ENCODE peak calls at places on chromosomes 3 and 15, in four cellular contexts. Q, W, R and O are unnamed samples.

GRCh38 chr15:69980311-69981059 is 117.2 kb downstream of the TLE3 start:
- DNase-seq in W (no peak), R (no peak), Q (peak), O (no peak)

GRCh38 chr3:37183375-37183831 is 9.0 kb upstream of the LRRFIP2 start:
- DNase-seq in Q (no peak), W (peak), R (peak), O (no peak)

GRCh38 chr15:36757189-36757814 is 177.9 kb downstream of the CDIN1 start:
- DNase-seq in W (no peak), Q (no peak), R (peak), O (no peak)

GRCh38 chr15:94053626-94054025 is 177.7 kb upstream of the MCTP2 start:
- DNase-seq in R (no peak), Q (no peak), W (no peak), O (no peak)

GRCh38 chr3:65411367-65411766 is 627.4 kb downstream of the MAGI1 start:
- DNase-seq in W (no peak), R (no peak), Q (no peak), O (no peak)

GRCh38 chr15:79970921-79971434 is at the start of gene BCL2A1:
- DNase-seq in R (peak), Q (peak), W (peak), O (peak)

GRCh38 chr3:73508330-73508954 is 116.3 kb downstream of the PDZRN3 start:
- DNase-seq in R (peak), W (peak), Q (peak), O (no peak)

GRCh38 chr3:100467133-100467532 is 25.3 kb upstream of the TMEM45A start:
- DNase-seq in Q (no peak), W (no peak), R (no peak), O (no peak)

GRCh38 chr3:195129644-195130492 is 141.1 kb downstream of the XXYLT1 start:
- DNase-seq in W (no peak), Q (no peak), R (peak), O (no peak)

GRCh38 chr3:53938645-53939044 is 47.0 kb upstream of the SELENOK start:
- DNase-seq in W (peak), Q (peak), R (peak), O (peak)

GRCh38 chr3:193743702-193744047 is 150.7 kb downstream of the OPA1 start:
- DNase-seq in Q (no peak), R (peak), W (peak), O (no peak)

GRCh38 chr15:63439536-63440264 is 58.1 kb upstream of the CA12 start:
- DNase-seq in R (peak), W (no peak), Q (no peak), O (no peak)

GRCh38 chr3:45760878-45761711 is 35.2 kb downstream of the SLC6A20 start:
- DNase-seq in R (peak), W (peak), Q (peak), O (peak)

GRCh38 chr3:196220587-196220986 is 4.3 kb downstream of the SLC51A start:
- DNase-seq in Q (peak), W (no peak), R (peak), O (no peak)
- H3K4me3 ChIP-seq in Q (no peak), W (no peak), R (no peak), O (no peak)

GRCh38 chr3:57161131-57161538 is 4.0 kb downstream of the IL17RD start:
- DNase-seq in R (no peak), Q (no peak), W (no peak), O (no peak)
- H3K4me3 ChIP-seq in R (no peak), Q (no peak), W (no peak), O (no peak)

GRCh38 chr15:26081758-26082068 is 218.6 kb upstream of the ATP10A start:
- DNase-seq in R (no peak), Q (no peak), W (no peak), O (no peak)
- H3K4me3 ChIP-seq in R (no peak), Q (peak), W (peak), O (no peak)

DNA sequence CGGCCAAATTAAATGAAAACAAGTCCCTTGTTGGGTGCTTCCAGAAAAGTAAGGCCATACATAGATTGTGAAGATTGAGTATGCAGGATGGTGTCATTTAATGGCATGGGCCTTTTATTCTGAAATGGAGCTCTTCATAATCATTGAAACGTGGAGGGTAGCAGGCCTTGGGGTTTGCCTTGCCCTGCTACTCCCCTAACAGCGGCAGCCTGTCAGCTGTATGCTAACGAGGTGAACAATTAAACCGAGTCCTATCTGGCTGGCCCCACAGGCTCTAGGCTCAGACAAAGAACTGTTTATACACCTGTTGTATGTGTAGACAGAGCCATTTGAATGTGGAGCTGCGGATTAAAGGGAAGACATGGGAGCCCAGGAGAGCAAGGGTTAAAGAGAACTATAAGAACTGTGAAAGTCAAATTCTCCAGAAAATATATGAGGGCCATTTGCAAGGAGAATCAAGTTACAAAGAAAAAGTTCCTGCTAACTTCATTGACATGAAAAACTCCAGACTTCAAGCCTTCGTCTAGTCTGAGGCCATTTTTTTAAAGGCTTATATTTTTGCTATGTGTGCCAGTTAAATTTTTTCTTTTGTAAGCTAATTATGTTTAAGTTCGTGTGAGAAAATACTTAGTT is 116.7 kb upstream of the CGNL1 start:
- DNase-seq in R (no peak), Q (no peak), W (no peak), O (no peak)
- H3K4me3 ChIP-seq in R (no peak), Q (no peak), W (no peak), O (no peak)

GRCh38 chr3:52126500-52126899 is 27.7 kb downstream of the POC1A start:
- DNase-seq in Q (no peak), R (no peak), W (no peak), O (no peak)

GRCh38 chr3:52124766-52125165 is 29.5 kb downstream of the POC1A start:
- DNase-seq in Q (no peak), W (no peak), R (no peak), O (no peak)

GRCh38 chr3:52128118-52128683 is 26.0 kb downstream of the POC1A start:
- DNase-seq in R (peak), Q (no peak), W (peak), O (no peak)

GRCh38 chr3:52124126-52124525 is 30.1 kb downstream of the POC1A start:
- DNase-seq in W (no peak), R (no peak), Q (no peak), O (no peak)

DNA sequence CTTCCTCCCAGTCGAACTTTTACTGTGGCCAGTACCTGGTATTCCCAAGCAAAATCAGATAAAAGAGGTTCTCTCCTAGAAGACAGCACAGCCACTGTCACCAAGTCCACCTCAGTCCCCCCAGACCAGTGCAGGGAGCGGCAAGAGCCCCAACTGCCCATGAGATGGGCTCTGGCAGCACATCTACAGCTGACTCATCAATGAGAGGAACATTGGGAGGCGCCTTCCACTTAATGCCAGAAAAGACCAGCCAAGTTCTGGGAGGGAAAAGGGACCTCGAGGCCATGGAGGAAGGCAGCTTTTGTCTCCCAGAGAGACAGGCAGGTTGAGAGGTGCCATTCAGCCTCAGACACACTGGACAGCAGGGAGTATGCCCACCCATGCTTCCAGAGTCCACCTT is 28.2 kb downstream of the POC1A start:
- DNase-seq in Q (no peak), R (no peak), W (no peak), O (no peak)
- H3K4me3 ChIP-seq in Q (no peak), R (no peak), W (no peak), O (no peak)

DNA sequence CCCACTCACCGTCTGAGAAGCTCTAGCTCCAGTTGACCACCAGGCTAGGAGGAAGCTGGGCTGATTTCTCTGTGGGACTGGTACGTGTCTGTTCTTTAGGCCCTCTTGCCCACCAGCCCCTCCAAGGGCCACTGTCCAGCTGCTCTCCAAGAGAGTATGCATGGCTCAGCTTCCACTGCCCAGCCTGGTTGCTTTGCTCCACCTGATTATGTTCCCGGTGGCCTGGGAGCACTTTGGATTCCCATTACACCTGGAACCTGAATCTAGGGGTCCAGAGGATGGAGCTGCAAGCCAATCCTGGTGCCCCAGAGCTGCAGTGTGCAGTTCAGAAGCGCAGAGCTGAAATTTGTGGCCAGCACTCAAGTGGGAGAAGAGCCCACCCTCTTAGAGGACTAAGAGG is 402.1 kb upstream of the CNTN6 start:
- DNase-seq in Q (no peak), R (no peak), W (no peak), O (no peak)
- H3K4me3 ChIP-seq in Q (no peak), R (no peak), W (no peak), O (no peak)

GRCh38 chr15:75151214-75152128 is 50.2 kb upstream of the C15orf39 start:
- DNase-seq in W (no peak), R (no peak), Q (no peak), O (no peak)

GRCh38 chr15:75153565-75154248 is 48.0 kb upstream of the C15orf39 start:
- DNase-seq in Q (peak), W (no peak), R (no peak), O (no peak)

GRCh38 chr15:75153084-75153483 is 48.6 kb upstream of the C15orf39 start:
- DNase-seq in W (peak), R (peak), Q (peak), O (no peak)

GRCh38 chr15:75154461-75155062 is 47.1 kb upstream of the C15orf39 start:
- DNase-seq in R (no peak), Q (peak), W (no peak), O (no peak)

GRCh38 chr15:75152382-75153079 is 49.2 kb upstream of the C15orf39 start:
- DNase-seq in W (no peak), Q (peak), R (no peak), O (no peak)
- H3K4me3 ChIP-seq in W (no peak), Q (no peak), R (no peak), O (no peak)

DNA sequence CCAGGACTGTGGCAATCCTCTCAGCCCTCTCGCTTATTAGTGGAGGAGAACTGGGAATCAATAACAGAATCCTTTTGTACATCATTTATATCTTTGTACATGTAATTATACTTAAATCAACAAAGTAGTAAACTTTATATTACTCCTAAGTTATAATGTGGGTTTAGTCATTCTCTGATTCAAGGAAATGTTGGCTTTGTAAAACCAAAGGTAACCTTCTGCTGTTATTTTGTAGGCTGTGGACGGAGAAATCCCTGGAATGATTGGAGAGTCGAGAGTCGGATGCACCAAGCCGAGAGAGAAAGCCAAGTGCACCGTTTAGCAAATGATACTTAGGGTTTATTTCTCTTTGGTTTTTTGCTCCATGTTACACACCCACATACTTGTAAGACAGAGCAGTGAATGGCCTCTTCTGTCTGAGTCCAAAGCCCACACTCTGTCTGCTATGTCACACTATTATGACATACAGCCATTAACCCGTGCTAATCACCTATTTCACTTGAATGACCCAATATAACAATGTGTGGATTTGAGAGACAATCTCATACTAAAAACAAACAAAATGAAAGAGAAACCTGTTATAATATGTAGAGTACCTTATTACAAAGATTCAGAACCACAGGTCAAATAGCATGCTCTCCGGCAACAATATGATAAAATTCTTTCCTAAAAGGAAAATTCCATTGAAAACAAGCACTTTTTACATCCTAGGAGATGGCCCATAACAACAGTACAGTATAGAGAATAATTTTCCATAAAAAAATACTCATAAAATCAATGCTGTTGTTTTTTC is 72.2 kb downstream of the MECOM start:
- DNase-seq in W (no peak), R (no peak), Q (peak), O (no peak)
- H3K4me3 ChIP-seq in W (no peak), R (no peak), Q (peak), O (no peak)

DNA sequence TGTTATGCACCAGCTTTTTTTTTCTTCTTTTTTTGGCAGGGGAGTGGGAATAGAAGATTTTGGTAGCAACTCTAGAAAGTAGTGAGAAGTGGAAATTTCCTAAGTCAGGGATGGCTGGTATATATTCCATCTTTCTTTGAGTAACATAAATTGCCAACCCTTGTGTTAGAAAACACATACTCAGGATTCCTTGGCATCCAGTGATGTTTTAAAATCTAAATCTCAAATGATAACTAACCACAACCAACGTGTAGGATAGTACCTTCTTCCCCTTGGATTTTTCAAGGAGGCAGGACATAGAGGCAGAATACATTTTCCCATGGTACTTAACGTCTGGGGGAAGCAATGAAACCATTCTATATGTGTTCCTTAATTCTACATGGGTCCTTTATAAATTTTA is 93.4 kb downstream of the WDR76 start:
- DNase-seq in W (no peak), R (no peak), Q (no peak), O (no peak)
- H3K4me3 ChIP-seq in W (no peak), R (no peak), Q (no peak), O (no peak)

GRCh38 chr15:78671626-78672211 is 30.7 kb upstream of the CHRNB4 start:
- DNase-seq in W (no peak), R (no peak), Q (no peak), O (no peak)

GRCh38 chr15:78672285-78673003 is 31.4 kb upstream of the CHRNB4 start:
- DNase-seq in Q (no peak), R (peak), W (peak), O (no peak)

GRCh38 chr15:78666010-78666409 is 25.0 kb upstream of the CHRNB4 start:
- DNase-seq in W (no peak), R (no peak), Q (no peak), O (no peak)

GRCh38 chr15:78667578-78668236 is 26.7 kb upstream of the CHRNB4 start:
- DNase-seq in Q (no peak), W (no peak), R (no peak), O (no peak)

DNA sequence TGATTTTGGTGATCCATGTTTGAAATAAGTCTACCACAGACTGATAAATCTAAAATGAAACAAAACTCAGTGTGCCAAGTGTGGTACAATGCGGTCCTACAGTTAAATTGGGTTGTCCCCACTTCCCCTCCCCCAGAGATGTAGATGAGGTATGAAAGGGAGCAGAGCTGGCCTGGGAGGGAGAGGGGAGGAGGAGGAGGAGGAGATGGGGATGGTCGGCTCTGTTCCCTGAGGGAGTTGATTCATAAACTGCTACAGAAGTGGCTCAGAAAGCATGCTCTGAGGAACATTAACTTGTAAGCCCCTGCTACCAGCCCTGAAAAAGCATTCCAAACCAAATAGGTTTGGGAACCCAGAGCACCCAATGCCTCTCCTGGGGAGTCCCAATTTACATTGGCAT is 28.0 kb upstream of the CHRNB4 start:
- DNase-seq in R (no peak), W (no peak), Q (no peak), O (no peak)
- H3K4me3 ChIP-seq in R (no peak), W (no peak), Q (no peak), O (no peak)